ENCODE peak calls at places on chromosomes 13 and 19, in ten cellular contexts. M is cardiac muscle cell, Z is breast epithelium, Q is adrenal gland, E is mammary epithelial cell, U is body of pancreas, W is GM23338, Y is astrocyte, H is tibial nerve, O is H9. G is an unnamed sample. For H3K27me3, the result is how much of the 10 kb centered on the place peaks cover.

GRCh38 chr13:32638739-32639138 is 52.5 kb downstream of the PDS5B start:
- DNase-seq in Y (no peak), W (no peak), E (no peak), O (no peak), U (no peak), Z (no peak), M (no peak), Q (no peak), H (no peak), G (no peak)

GRCh38 chr13:90933097-90933826 is 414.2 kb upstream of the MIR17HG start:
- DNase-seq in H (no peak), Z (no peak), U (no peak), E (peak), W (no peak), O (no peak), M (no peak), Y (no peak), Q (no peak), G (no peak)

GRCh38 chr13:40120781-40121180 is 465.3 kb downstream of the COG6 start:
- DNase-seq in H (no peak), Z (no peak), W (no peak), M (no peak), Q (no peak), O (no peak), U (no peak), E (no peak), Y (peak), G (no peak)

GRCh38 chr19:14198384-14199376 is 7.3 kb downstream of the ADGRL1 start:
- DNase-seq in E (no peak), W (peak), M (no peak), Z (no peak), Q (no peak), H (no peak), Y (no peak), U (no peak), O (no peak), G (no peak)

GRCh38 chr19:44722131-44723121 is 23.5 kb downstream of the CEACAM16 start:
- DNase-seq in E (no peak), O (no peak), Z (no peak), U (no peak), M (no peak), H (no peak), Q (no peak), Y (no peak), W (no peak), G (no peak)

GRCh38 chr19:8654591-8655339 is 24.3 kb downstream of the NFILZ start:
- DNase-seq in M (peak), E (peak), Y (no peak), W (peak), Z (no peak), Q (peak), H (no peak), O (peak), U (peak), G (peak)

GRCh38 chr19:56538761-56539263 is at the start of gene ZFP28:
- DNase-seq in E (no peak), W (peak), U (no peak), Y (no peak), O (peak), H (peak), Z (no peak), Q (no peak), M (no peak), G (peak)

GRCh38 chr19:50248413-50248812 is 45.0 kb downstream of the MYH14 start:
- DNase-seq in Q (no peak), E (no peak), H (no peak), Y (no peak), Z (no peak), U (no peak), W (no peak), M (no peak), O (no peak), G (no peak)

GRCh38 chr19:19531951-19532805 is 3.5 kb downstream of the YJEFN3 start:
- DNase-seq in W (peak), E (peak), O (peak), Q (peak), Z (peak), Y (no peak), M (peak), U (peak), H (peak), G (peak)

GRCh38 chr19:35226748-35227147 is 1.8 kb downstream of the FAM187B start:
- DNase-seq in H (no peak), E (no peak), U (no peak), O (no peak), Z (no peak), M (no peak), W (no peak), Y (no peak), Q (no peak), G (peak)

GRCh38 chr19:47019431-47020041 is at the start of gene NPAS1:
- DNase-seq in M (peak), O (peak), H (no peak), E (no peak), W (peak), Q (no peak), Y (no peak), Z (no peak), U (no peak), G (no peak)

GRCh38 chr13:50909605-50910482 is at the start of gene RNASEH2B:
- DNase-seq in H (peak), O (peak), Q (peak), W (peak), Y (peak), E (peak), M (peak), Z (peak), U (peak), G (peak)

GRCh38 chr13:103542648-103543047 is 476.4 kb upstream of the SLC10A2 start:
- DNase-seq in H (no peak), W (no peak), O (no peak), M (no peak), Z (no peak), Y (no peak), E (no peak), U (no peak), Q (no peak), G (no peak)

GRCh38 chr19:1412995-1413889 is 5.9 kb downstream of the DAZAP1 start:
- DNase-seq in O (no peak), U (peak), E (no peak), Q (no peak), W (no peak), Z (no peak), H (no peak), M (no peak), Y (no peak), G (no peak)

GRCh38 chr19:30450101-30450500 is 77.9 kb downstream of the ZNF536 start:
- DNase-seq in U (no peak), W (peak), Z (no peak), M (peak), Q (peak), Y (peak), O (peak), H (no peak), E (no peak), G (no peak)

GRCh38 chr19:41694196-41694595 is 6.1 kb upstream of the CEACAM7 start:
- DNase-seq in E (no peak), U (no peak), H (no peak), O (peak), Z (no peak), Q (no peak), M (no peak), Y (no peak), W (no peak), G (no peak)
- H3K27me3 ChIP-seq in E (under half), U (under half), H (under half), O (under half), Z (under half), Q (under half), M (under half), Y (under half), W (under half), G (under half)

GRCh38 chr19:9969688-9969975 is 33.3 kb upstream of the OLFM2 start:
- DNase-seq in W (no peak), O (no peak), Z (no peak), M (no peak), E (no peak), H (no peak), Q (no peak), Y (no peak), U (no peak), G (no peak)
- H3K27me3 ChIP-seq in W (under half), O (under half), Z (under half), M (under half), E (under half), H (under half), Q (under half), Y (under half), U (under half), G (under half)

GRCh38 chr13:99955747-99956472 is 15.7 kb downstream of the ZIC5 start:
- DNase-seq in M (peak), E (no peak), W (peak), H (no peak), Z (no peak), Q (no peak), U (no peak), O (peak), Y (peak), G (no peak)

GRCh38 chr13:99956473-99957349 is 14.9 kb downstream of the ZIC5 start:
- DNase-seq in M (peak), Y (no peak), E (no peak), W (peak), H (no peak), O (peak), Z (no peak), U (no peak), Q (no peak), G (no peak)

GRCh38 chr13:99953138-99953755 is 18.3 kb downstream of the ZIC5 start:
- DNase-seq in Y (no peak), E (no peak), H (no peak), U (no peak), O (no peak), Z (no peak), W (no peak), M (no peak), Q (no peak), G (no peak)

GRCh38 chr13:99958402-99959126 is 13.0 kb downstream of the ZIC5 start:
- DNase-seq in O (peak), E (no peak), M (peak), Z (no peak), W (peak), H (no peak), U (no peak), Q (no peak), Y (no peak), G (no peak)

GRCh38 chr13:99955107-99955746 is 16.3 kb downstream of the ZIC5 start:
- DNase-seq in U (no peak), O (peak), E (no peak), W (peak), Q (no peak), Z (no peak), M (no peak), H (no peak), Y (no peak), G (no peak)
- H3K27me3 ChIP-seq in U (under half), O (under half), E (half or more), W (half or more), Q (half or more), Z (under half), M (half or more), H (under half), Y (half or more), G (half or more)

GRCh38 chr13:95484052-95484451 is 68.5 kb upstream of the CLDN10 start:
- DNase-seq in E (no peak), Z (no peak), Q (no peak), O (no peak), W (no peak), M (peak), U (no peak), H (no peak), Y (no peak), G (no peak)
- H3K27me3 ChIP-seq in E (under half), Z (under half), Q (under half), O (under half), W (under half), M (under half), U (under half), H (under half), Y (under half), G (under half)

GRCh38 chr19:40528533-40529092 is 48.1 kb upstream of the SHKBP1 start:
- DNase-seq in Z (no peak), Q (no peak), H (no peak), Y (no peak), E (no peak), U (no peak), M (no peak), O (no peak), W (no peak), G (no peak)

GRCh38 chr19:40529093-40529954 is 47.3 kb upstream of the SHKBP1 start:
- DNase-seq in M (peak), U (peak), Z (peak), H (peak), Y (peak), E (peak), W (peak), Q (peak), O (peak), G (peak)

GRCh38 chr19:40534148-40534547 is 42.5 kb upstream of the SHKBP1 start:
- DNase-seq in M (no peak), Z (no peak), Y (no peak), U (no peak), E (no peak), O (no peak), W (no peak), H (no peak), Q (no peak), G (no peak)

GRCh38 chr19:40530091-40530901 is 46.4 kb upstream of the SHKBP1 start:
- DNase-seq in Z (no peak), H (no peak), Q (peak), W (peak), E (no peak), M (peak), Y (no peak), U (no peak), O (peak), G (no peak)

GRCh38 chr19:40533508-40533907 is 43.2 kb upstream of the SHKBP1 start:
- DNase-seq in W (peak), E (no peak), Z (no peak), M (no peak), H (no peak), Y (no peak), U (no peak), O (no peak), Q (no peak), G (no peak)
- H3K27me3 ChIP-seq in W (under half), E (under half), Z (under half), M (under half), H (under half), Y (under half), U (under half), O (under half), Q (under half), G (under half)

GRCh38 chr19:29376855-29377354 is 148.9 kb upstream of the VSTM2B start:
- DNase-seq in U (no peak), O (peak), Y (no peak), M (no peak), Z (no peak), H (no peak), E (no peak), Q (no peak), W (no peak), G (no peak)
- H3K27me3 ChIP-seq in U (under half), O (under half), Y (under half), M (under half), Z (under half), H (under half), E (under half), Q (under half), W (under half), G (under half)

GRCh38 chr13:111402441-111402840 is 82.0 kb downstream of the TEX29 start:
- DNase-seq in Z (no peak), Q (no peak), U (no peak), M (no peak), Y (no peak), W (no peak), H (no peak), O (no peak), E (no peak), G (peak)
- H3K27me3 ChIP-seq in Z (under half), Q (under half), U (under half), M (under half), Y (under half), W (under half), H (under half), O (under half), E (under half), G (under half)

GRCh38 chr19:4759388-4760284 is 31.9 kb upstream of the FEM1A start:
- DNase-seq in Z (peak), W (peak), M (peak), Y (peak), E (peak), H (peak), O (peak), Q (peak), U (peak), G (peak)
- H3K27me3 ChIP-seq in Z (under half), W (under half), M (under half), Y (under half), E (under half), H (under half), O (under half), Q (under half), U (under half), G (under half)

DNA sequence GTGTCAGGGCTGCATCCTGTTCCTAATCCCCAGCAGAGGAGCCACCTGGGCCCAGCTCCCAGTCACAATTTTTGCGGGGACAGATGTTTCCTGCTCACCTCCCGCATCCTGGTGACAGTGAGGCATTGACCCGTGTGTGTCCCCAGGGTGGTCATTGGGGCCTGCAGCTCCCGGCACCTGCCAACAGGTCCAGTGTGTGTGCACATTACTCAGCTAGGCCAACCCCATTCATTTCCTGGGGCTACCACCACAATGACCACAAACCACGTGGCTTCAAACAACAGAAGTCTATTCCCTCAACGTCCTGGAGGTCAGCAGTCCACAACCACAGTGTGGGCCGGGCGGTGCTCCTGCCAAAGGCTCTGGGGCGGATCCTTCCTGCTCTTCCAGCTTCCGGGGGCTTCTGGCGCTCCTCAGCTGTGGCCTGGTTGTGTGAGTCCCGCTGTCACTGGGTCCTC is 11.9 kb upstream of the F2RL3 start:
- DNase-seq in Q (no peak), U (no peak), W (no peak), M (no peak), H (no peak), E (peak), Y (peak), O (no peak), Z (no peak), G (no peak)
- H3K27me3 ChIP-seq in Q (under half), U (under half), W (under half), M (under half), H (under half), E (under half), Y (under half), O (under half), Z (under half), G (under half)